ENCODE peak calls at places on chromosomes 11 and 22, in four cellular contexts. One of them, this sample, is unnamed.

GRCh38 chr11:92528051-92528450 is 303.4 kb downstream of the FAT3 start:
- DNase-seq in activated CD8-positive, alpha-beta T cell treated with anti-CD3 and anti-CD28 coated beads for 36 hours: no peak
- DNase-seq in trophoblast cell: peak
- DNase-seq in BJ: peak
- DNase-seq in this sample: peak

GRCh38 chr11:67113231-67113721 is 5.8 kb upstream of the KDM2A start:
- DNase-seq in trophoblast cell: no peak
- DNase-seq in activated CD8-positive, alpha-beta T cell treated with anti-CD3 and anti-CD28 coated beads for 36 hours: peak
- DNase-seq in BJ: no peak
- DNase-seq in this sample: no peak

GRCh38 chr11:71582309-71582895 is at the start of gene KRTAP5-11:
- DNase-seq in activated CD8-positive, alpha-beta T cell treated with anti-CD3 and anti-CD28 coated beads for 36 hours: no peak
- DNase-seq in BJ: no peak
- DNase-seq in trophoblast cell: no peak
- DNase-seq in this sample: no peak

GRCh38 chr11:128288368-128288767 is 299.0 kb downstream of the ETS1 start:
- DNase-seq in activated CD8-positive, alpha-beta T cell treated with anti-CD3 and anti-CD28 coated beads for 36 hours: no peak
- DNase-seq in BJ: no peak
- DNase-seq in trophoblast cell: no peak
- DNase-seq in this sample: no peak

GRCh38 chr11:64900263-64900678 is 16.7 kb downstream of the ATG2A start:
- DNase-seq in trophoblast cell: no peak
- DNase-seq in BJ: no peak
- DNase-seq in activated CD8-positive, alpha-beta T cell treated with anti-CD3 and anti-CD28 coated beads for 36 hours: peak
- DNase-seq in this sample: no peak

GRCh38 chr11:115652094-115652493 is 147.9 kb upstream of the CADM1 start:
- DNase-seq in activated CD8-positive, alpha-beta T cell treated with anti-CD3 and anti-CD28 coated beads for 36 hours: no peak
- DNase-seq in trophoblast cell: no peak
- DNase-seq in BJ: no peak
- DNase-seq in this sample: no peak

GRCh38 chr22:23106906-23107367 is 34.9 kb downstream of the RSPH14 start:
- DNase-seq in trophoblast cell: no peak
- DNase-seq in activated CD8-positive, alpha-beta T cell treated with anti-CD3 and anti-CD28 coated beads for 36 hours: no peak
- DNase-seq in BJ: no peak
- DNase-seq in this sample: no peak

GRCh38 chr11:12677131-12677530 is 2.9 kb downstream of the TEAD1 start:
- DNase-seq in activated CD8-positive, alpha-beta T cell treated with anti-CD3 and anti-CD28 coated beads for 36 hours: no peak
- DNase-seq in trophoblast cell: no peak
- DNase-seq in BJ: no peak
- DNase-seq in this sample: no peak

GRCh38 chr11:64862914-64863313 is 15.5 kb downstream of the EHD1 start:
- DNase-seq in trophoblast cell: no peak
- DNase-seq in activated CD8-positive, alpha-beta T cell treated with anti-CD3 and anti-CD28 coated beads for 36 hours: no peak
- DNase-seq in BJ: no peak
- DNase-seq in this sample: no peak

GRCh38 chr11:9951714-9952275 is 287.9 kb downstream of the SWAP70 start:
- DNase-seq in trophoblast cell: no peak
- DNase-seq in BJ: no peak
- DNase-seq in activated CD8-positive, alpha-beta T cell treated with anti-CD3 and anti-CD28 coated beads for 36 hours: no peak
- DNase-seq in this sample: peak

GRCh38 chr11:48107188-48107704 is 109.4 kb upstream of the OR4B1 start:
- DNase-seq in activated CD8-positive, alpha-beta T cell treated with anti-CD3 and anti-CD28 coated beads for 36 hours: peak
- DNase-seq in trophoblast cell: no peak
- DNase-seq in BJ: no peak
- DNase-seq in this sample: no peak

GRCh38 chr11:8652140-8652539 is 30.3 kb downstream of the TRIM66 start:
- DNase-seq in trophoblast cell: no peak
- DNase-seq in BJ: peak
- DNase-seq in activated CD8-positive, alpha-beta T cell treated with anti-CD3 and anti-CD28 coated beads for 36 hours: no peak
- DNase-seq in this sample: peak

GRCh38 chr11:122653911-122654310 is 1.6 kb upstream of the UBASH3B start:
- DNase-seq in BJ: no peak
- DNase-seq in trophoblast cell: no peak
- DNase-seq in activated CD8-positive, alpha-beta T cell treated with anti-CD3 and anti-CD28 coated beads for 36 hours: no peak
- DNase-seq in this sample: no peak

GRCh38 chr11:8906629-8907028 is 4.4 kb upstream of the AKIP1 start:
- DNase-seq in BJ: peak
- DNase-seq in trophoblast cell: no peak
- DNase-seq in activated CD8-positive, alpha-beta T cell treated with anti-CD3 and anti-CD28 coated beads for 36 hours: no peak
- DNase-seq in this sample: peak

GRCh38 chr11:57303280-57303989 is 21.3 kb downstream of the TNKS1BP1 start:
- DNase-seq in activated CD8-positive, alpha-beta T cell treated with anti-CD3 and anti-CD28 coated beads for 36 hours: no peak
- DNase-seq in trophoblast cell: no peak
- DNase-seq in BJ: no peak
- DNase-seq in this sample: no peak

GRCh38 chr22:21761086-21761485 is 25.5 kb upstream of the YPEL1 start:
- DNase-seq in BJ: no peak
- DNase-seq in activated CD8-positive, alpha-beta T cell treated with anti-CD3 and anti-CD28 coated beads for 36 hours: peak
- DNase-seq in trophoblast cell: no peak
- DNase-seq in this sample: no peak

GRCh38 chr11:65116370-65117205 is 913 bp downstream of the ZNHIT2 start:
- DNase-seq in activated CD8-positive, alpha-beta T cell treated with anti-CD3 and anti-CD28 coated beads for 36 hours: peak
- DNase-seq in BJ: no peak
- DNase-seq in trophoblast cell: peak
- DNase-seq in this sample: no peak

GRCh38 chr11:76666830-76667229 is 3.7 kb downstream of the LRRC32 start:
- DNase-seq in activated CD8-positive, alpha-beta T cell treated with anti-CD3 and anti-CD28 coated beads for 36 hours: no peak
- DNase-seq in trophoblast cell: no peak
- DNase-seq in BJ: no peak
- DNase-seq in this sample: no peak

GRCh38 chr11:10498022-10498400 is 42.9 kb downstream of the AMPD3 start:
- DNase-seq in trophoblast cell: no peak
- DNase-seq in activated CD8-positive, alpha-beta T cell treated with anti-CD3 and anti-CD28 coated beads for 36 hours: no peak
- DNase-seq in BJ: no peak
- DNase-seq in this sample: no peak

This sample was measured in GM04503.